ENCODE peak calls at places on chromosome 3, in seven cellular contexts. U is pancreas; H is activated T-cell treated with anti-CD3 and anti-CD28 coated beads, Interleukin-2, amount 50 U/mL, for 24 hours; X is GM18507; V is caudate nucleus; I is stimulated activated CD4-positive, alpha-beta T cell treated with anti-CD3 and anti-CD28 coated beads, Interleukin-2, amount 100 ng/mL, for 4 hours; F is HTR-8/SVneo. Q is an unnamed sample.
A peak's percentile ranks its signal among the peaks of the same experiment; 100 is the strongest.

GRCh38 chr3:41424543-41425300 is 225.4 kb downstream of the CTNNB1 start:
- DNase-seq in U (no peak), H (no peak), X (no peak), V (no peak), I (no peak), F (no peak), Q (no peak)

GRCh38 chr3:109548192-109548938 is 211.0 kb upstream of the DPPA4 start:
- DNase-seq in U (no peak), H (no peak), X (no peak), V (no peak), I (no peak), F (no peak), Q (no peak)

GRCh38 chr3:124064050-124064449 is 72.1 kb upstream of the ROPN1 start:
- DNase-seq in U (no peak), H (no peak), X (no peak), V (no peak), I (no peak), F (no peak), Q (no peak)

GRCh38 chr3:4978966-4979400 is 254 bp upstream of the BHLHE40 start:
- DNase-seq in U (peak; percentile 97), H (peak; percentile 92), X (peak; percentile 52), V (peak; percentile 79), I (peak; percentile 86), F (peak; percentile 82), Q (peak; percentile 97)

GRCh38 chr3:82410366-82410765 is 648.9 kb upstream of the GBE1 start:
- DNase-seq in U (no peak), H (no peak), X (no peak), V (no peak), I (no peak), F (no peak), Q (no peak)

GRCh38 chr3:46293991-46294833 is 52.0 kb downstream of the CCR3 start:
- DNase-seq in U (no peak), H (peak; percentile 80), X (no peak), V (no peak), I (no peak), F (no peak), Q (no peak)

GRCh38 chr3:42498791-42499477 is 3.5 kb upstream of the VIPR1 start:
- DNase-seq in U (no peak), H (peak; percentile 29), X (no peak), V (no peak), I (no peak), F (no peak), Q (no peak)

GRCh38 chr3:148763921-148764320 is 63.7 kb upstream of the CPB1 start:
- DNase-seq in U (no peak), H (no peak), X (no peak), V (no peak), I (no peak), F (no peak), Q (no peak)

GRCh38 chr3:182711261-182711683 is 82.0 kb upstream of the ATP11B start:
- DNase-seq in U (no peak), H (no peak), X (no peak), V (no peak), I (no peak), F (no peak), Q (no peak)

Q was measured in trophoblast cell.